ENCODE peak calls at places on chromosomes 11 and 22, in six cellular contexts. E, M, Y, A, I and Q are unnamed samples.

GRCh38 chr11:14644396-14645246 is 1.0 kb downstream of the PDE3B start:
- DNase-seq in E (peak; percentile 30), M (peak; percentile 41), Y (no peak), A (peak; percentile 43), I (peak; percentile 68), Q (no peak)

GRCh38 chr22:17119481-17120202 is 1.5 kb downstream of the TMEM121B start:
- DNase-seq in E (peak; percentile 66), M (peak; percentile 38), Y (no peak), A (no peak), I (peak; percentile 80), Q (no peak)

GRCh38 chr11:110989734-110990133 is 255.8 kb upstream of the POU2AF2 start:
- DNase-seq in E (no peak), M (peak; percentile 85), Y (no peak), A (no peak), I (no peak), Q (no peak)

GRCh38 chr11:86559311-86559945 is 113.0 kb downstream of the ME3 start:
- DNase-seq in E (peak; percentile 32), M (peak; percentile 95), Y (no peak), A (no peak), I (no peak), Q (peak; percentile 94)

GRCh38 chr11:7548659-7549283 is 35.0 kb downstream of the PPFIBP2 start:
- DNase-seq in E (no peak), M (no peak), Y (no peak), A (no peak), I (peak; percentile 87), Q (no peak)

GRCh38 chr11:119051440-119052162 is 5.4 kb downstream of the HYOU1 start:
- DNase-seq in E (no peak), M (no peak), Y (no peak), A (no peak), I (no peak), Q (no peak)

GRCh38 chr22:28462041-28462440 is 217.6 kb downstream of the TTC28 start:
- DNase-seq in E (no peak), M (no peak), Y (no peak), A (no peak), I (no peak), Q (no peak)

GRCh38 chr22:42848941-42849340 is 8.1 kb downstream of the ARFGAP3 start:
- DNase-seq in E (no peak), M (no peak), Y (no peak), A (no peak), I (no peak), Q (no peak)

GRCh38 chr11:28228196-28228595 is 120.0 kb downstream of the METTL15 start:
- DNase-seq in E (no peak), M (peak; percentile 27), Y (no peak), A (no peak), I (no peak), Q (no peak)

GRCh38 chr22:48722661-48723060 is 1105.0 kb downstream of the BRD1 start:
- DNase-seq in E (no peak), M (no peak), Y (no peak), A (no peak), I (no peak), Q (no peak)

GRCh38 chr11:34262601-34263081 is 95.2 kb downstream of the ABTB2 start:
- DNase-seq in E (no peak), M (no peak), Y (no peak), A (no peak), I (no peak), Q (no peak)

GRCh38 chr11:108734956-108735559 is 70.2 kb downstream of the DDX10 start:
- DNase-seq in E (no peak), M (peak; percentile 29), Y (no peak), A (no peak), I (peak; percentile 57), Q (peak; percentile 28)

GRCh38 chr11:44505591-44506054 is 59.8 kb upstream of the CD82 start:
- DNase-seq in E (no peak), M (peak; percentile 54), Y (no peak), A (no peak), I (no peak), Q (peak; percentile 81)

GRCh38 chr11:2518983-2519340 is 74.2 kb downstream of the KCNQ1 start:
- DNase-seq in E (peak; percentile 1), M (no peak), Y (no peak), A (no peak), I (no peak), Q (no peak)

GRCh38 chr11:66987158-66987620 is 12.1 kb downstream of the C11orf86 start:
- DNase-seq in E (peak; percentile 33), M (no peak), Y (no peak), A (no peak), I (peak; percentile 68), Q (no peak)

GRCh38 chr11:32333335-32333991 is 101.9 kb downstream of the WT1 start:
- DNase-seq in E (peak; percentile 50), M (peak; percentile 76), Y (no peak), A (peak; percentile 51), I (peak; percentile 81), Q (peak; percentile 44)

GRCh38 chr11:69493931-69494821 is 12.7 kb downstream of the LINC01488 start:
- DNase-seq in E (no peak), M (no peak), Y (no peak), A (no peak), I (no peak), Q (no peak)

GRCh38 chr11:27863637-27864036 is 163.4 kb upstream of the BDNF start:
- DNase-seq in E (no peak), M (no peak), Y (no peak), A (no peak), I (peak; percentile 19), Q (no peak)

GRCh38 chr22:21589415-21589814 is 21.9 kb downstream of the UBE2L3 start:
- DNase-seq in E (no peak), M (no peak), Y (no peak), A (no peak), I (no peak), Q (no peak)

GRCh38 chr11:114017723-114018122 is 41.8 kb upstream of the ZBTB16 start:
- DNase-seq in E (no peak), M (peak; percentile 21), Y (peak; percentile 31), A (no peak), I (no peak), Q (no peak)

GRCh38 chr11:55942785-55943392 is 6.7 kb upstream of the OR5I1 start:
- DNase-seq in E (no peak), M (peak; percentile 27), Y (peak; percentile 49), A (peak; percentile 45), I (peak; percentile 84), Q (peak; percentile 1)

GRCh38 chr11:67524480-67524808 is 1.2 kb upstream of the CABP2 start:
- DNase-seq in E (no peak), M (no peak), Y (no peak), A (no peak), I (no peak), Q (no peak)

GRCh38 chr11:64918056-64918455 is 1.0 kb upstream of the ATG2A start:
- DNase-seq in E (no peak), M (peak; percentile 72), Y (peak; percentile 44), A (no peak), I (peak; percentile 43), Q (peak; percentile 43)

GRCh38 chr22:43007519-43008102 is 7.3 kb downstream of the PACSIN2 start:
- DNase-seq in E (no peak), M (peak; percentile 68), Y (no peak), A (no peak), I (no peak), Q (peak; percentile 68)

GRCh38 chr11:104130161-104130560 is 33.8 kb downstream of the PDGFD start:
- DNase-seq in E (no peak), M (no peak), Y (no peak), A (no peak), I (no peak), Q (no peak)

GRCh38 chr11:17020831-17021230 is 6.6 kb upstream of the PLEKHA7 start:
- DNase-seq in E (no peak), M (no peak), Y (no peak), A (no peak), I (no peak), Q (no peak)

GRCh38 chr11:118607401-118608267 is at the start of gene PHLDB1:
- DNase-seq in E (peak; percentile 79), M (peak; percentile 82), Y (no peak), A (no peak), I (peak; percentile 57), Q (peak; percentile 60)

GRCh38 chr11:77517226-77517625 is 43.3 kb upstream of the PAK1 start:
- DNase-seq in E (no peak), M (no peak), Y (no peak), A (no peak), I (no peak), Q (no peak)

GRCh38 chr11:19511413-19512183 is 201.0 kb upstream of the NAV2 start:
- DNase-seq in E (peak; percentile 52), M (peak; percentile 64), Y (no peak), A (no peak), I (no peak), Q (no peak)

GRCh38 chr22:37804886-37805857 is 2.6 kb upstream of the GCAT start:
- DNase-seq in E (peak; percentile 93), M (peak; percentile 91), Y (peak; percentile 76), A (no peak), I (peak; percentile 84), Q (peak; percentile 73)

GRCh38 chr11:134331565-134332188 is at the start of gene GLB1L2:
- DNase-seq in E (peak; percentile 78), M (peak; percentile 58), Y (peak; percentile 41), A (peak; percentile 75), I (peak; percentile 88), Q (peak; percentile 12)

GRCh38 chr11:117248341-117248740 is 15.9 kb downstream of the RNF214 start:
- DNase-seq in E (no peak), M (no peak), Y (no peak), A (no peak), I (no peak), Q (no peak)
- H3K36me3 ChIP-seq in E (peaks cover 87% of the 10 kb centered on the region), M (peaks cover 49% of the 10 kb centered on the region), Y (peaks cover 26% of the 10 kb centered on the region), A (peaks cover 81% of the 10 kb centered on the region), I (peaks cover 43% of the 10 kb centered on the region), Q (peaks cover 45% of the 10 kb centered on the region)

GRCh38 chr22:46563381-46564083 is 26.1 kb upstream of the CELSR1 start:
- DNase-seq in E (peak; percentile 87), M (peak; percentile 72), Y (peak; percentile 61), A (no peak), I (peak; percentile 82), Q (peak; percentile 32)
- H3K27ac ChIP-seq in E (peak overlapping the region; percentile 56), M (peak overlapping the region; percentile 81), Y (peak overlapping the region; percentile 2), A (peak overlapping the region; percentile 22), I (no peak overlapping the region), Q (no peak overlapping the region)

GRCh38 chr22:19517919-19518567 is 6.2 kb downstream of the CLDN5 start:
- DNase-seq in E (no peak), M (no peak), Y (no peak), A (no peak), I (no peak), Q (no peak)
- H3K36me3 ChIP-seq in E (peaks cover 16% of the 10 kb centered on the region), M (no peaks in the 10 kb centered on the region), Y (no peaks in the 10 kb centered on the region), A (peaks cover 71% of the 10 kb centered on the region), I (no peaks in the 10 kb centered on the region), Q (peaks cover 2% of the 10 kb centered on the region)

GRCh38 chr11:122897606-122898210 is 15.1 kb downstream of the JHY start:
- DNase-seq in E (no peak), M (peak; percentile 53), Y (peak; percentile 60), A (no peak), I (no peak), Q (peak; percentile 32)

GRCh38 chr11:122900803-122901202 is 18.2 kb downstream of the JHY start:
- DNase-seq in E (no peak), M (peak; percentile 53), Y (no peak), A (no peak), I (no peak), Q (peak; percentile 2)

GRCh38 chr11:122895591-122895990 is 13.0 kb downstream of the JHY start:
- DNase-seq in E (no peak), M (no peak), Y (no peak), A (no peak), I (no peak), Q (no peak)

GRCh38 chr11:122902951-122903350 is 20.4 kb downstream of the JHY start:
- DNase-seq in E (no peak), M (no peak), Y (no peak), A (no peak), I (no peak), Q (peak; percentile 4)

GRCh38 chr11:122898799-122899198 is 16.2 kb downstream of the JHY start:
- DNase-seq in E (no peak), M (no peak), Y (no peak), A (no peak), I (no peak), Q (no peak)
- H3K27ac ChIP-seq in E (no peak overlapping the region), M (no peak overlapping the region), Y (no peak overlapping the region), A (no peak overlapping the region), I (no peak overlapping the region), Q (no peak overlapping the region)